ENCODE peak calls at places on chromosomes 1 and 21, in four cellular contexts. U is K562, O is HCT116, M is HepG2. A is an unnamed sample.

GRCh38 chr1:48936436-48936835 is 159.7 kb upstream of the BEND5 start:
- DNase-seq in U (no peak), M (no peak), O (no peak), A (no peak)

GRCh38 chr1:229841230-229841629 is 215.2 kb downstream of the URB2 start:
- DNase-seq in U (no peak), M (no peak), O (no peak), A (no peak)

GRCh38 chr1:236685917-236686814 is at the start of gene ACTN2:
- DNase-seq in U (peak), M (no peak), O (no peak), A (no peak)

GRCh38 chr1:54871275-54872040 is 15.5 kb downstream of the DHCR24 start:
- DNase-seq in O (no peak), M (no peak), U (no peak), A (no peak)

GRCh38 chr1:158020877-158021630 is 27.6 kb downstream of the KIRREL1 start:
- DNase-seq in O (no peak), M (no peak), U (no peak), A (no peak)

GRCh38 chr1:113394043-113394862 is 3.9 kb downstream of the MAGI3 start:
- DNase-seq in O (no peak), M (peak), U (no peak), A (no peak)

GRCh38 chr21:34845521-34846213 is 176.9 kb downstream of the CLIC6 start:
- DNase-seq in M (no peak), U (no peak), O (peak), A (peak)

GRCh38 chr1:215118081-215118480 is 35.5 kb downstream of the KCNK2 start:
- DNase-seq in U (no peak), M (no peak), O (no peak), A (no peak)

GRCh38 chr1:93437976-93438605 is 9.8 kb upstream of the FNBP1L start:
- DNase-seq in O (no peak), M (peak), U (peak), A (no peak)

GRCh38 chr21:29181799-29182470 is 51.5 kb downstream of the MAP3K7CL start:
- DNase-seq in O (peak), U (no peak), M (peak), A (no peak)

GRCh38 chr1:112935474-112936289 is 20.3 kb downstream of the SLC16A1 start:
- DNase-seq in M (no peak), U (peak), O (peak), A (no peak)

GRCh38 chr1:220249522-220249921 is 22.7 kb downstream of the RAB3GAP2 start:
- DNase-seq in U (no peak), O (no peak), M (no peak), A (no peak)

GRCh38 chr1:225250432-225250831 is 177.4 kb downstream of the LBR start:
- DNase-seq in M (no peak), U (no peak), O (no peak), A (no peak)

GRCh38 chr1:225259542-225259941 is 168.3 kb downstream of the LBR start:
- DNase-seq in O (no peak), M (peak), U (no peak), A (no peak)

GRCh38 chr1:225253784-225254183 is 174.1 kb downstream of the LBR start:
- DNase-seq in O (no peak), M (no peak), U (no peak), A (no peak)

GRCh38 chr1:225260319-225260718 is 167.5 kb downstream of the LBR start:
- DNase-seq in M (no peak), O (no peak), U (no peak), A (no peak)

DNA sequence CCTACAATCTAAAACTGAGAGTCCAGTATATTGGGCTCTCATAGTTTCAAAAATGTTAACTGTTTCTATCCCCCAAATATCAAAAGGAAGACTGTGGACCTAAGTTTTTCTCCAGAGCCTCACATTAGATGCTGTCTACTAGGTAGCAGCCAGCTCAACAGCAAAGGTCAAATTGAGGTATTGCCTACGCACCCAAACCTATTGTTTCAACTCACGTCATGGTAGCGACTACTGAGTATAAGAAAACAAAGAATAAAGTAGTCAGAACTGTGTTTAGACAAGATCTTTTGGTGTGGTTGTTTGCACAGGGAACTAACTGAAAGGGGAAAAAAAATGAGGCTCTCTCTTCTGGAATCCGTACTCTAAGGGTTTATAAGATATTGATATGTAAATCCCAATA is 173.2 kb downstream of the LBR start:
- DNase-seq in U (no peak), O (no peak), M (no peak), A (no peak)
- TF ChIP-seq TCF7L2 in U (no peak), O (no peak), M (no peak), A (no peak)

GRCh38 chr1:205969229-205969628 is 26.0 kb upstream of the SLC26A9 start:
- DNase-seq in O (no peak), U (no peak), M (no peak), A (no peak)
- TF ChIP-seq TCF7L2 in O (no peak), U (no peak), M (no peak), A (no peak)

DNA sequence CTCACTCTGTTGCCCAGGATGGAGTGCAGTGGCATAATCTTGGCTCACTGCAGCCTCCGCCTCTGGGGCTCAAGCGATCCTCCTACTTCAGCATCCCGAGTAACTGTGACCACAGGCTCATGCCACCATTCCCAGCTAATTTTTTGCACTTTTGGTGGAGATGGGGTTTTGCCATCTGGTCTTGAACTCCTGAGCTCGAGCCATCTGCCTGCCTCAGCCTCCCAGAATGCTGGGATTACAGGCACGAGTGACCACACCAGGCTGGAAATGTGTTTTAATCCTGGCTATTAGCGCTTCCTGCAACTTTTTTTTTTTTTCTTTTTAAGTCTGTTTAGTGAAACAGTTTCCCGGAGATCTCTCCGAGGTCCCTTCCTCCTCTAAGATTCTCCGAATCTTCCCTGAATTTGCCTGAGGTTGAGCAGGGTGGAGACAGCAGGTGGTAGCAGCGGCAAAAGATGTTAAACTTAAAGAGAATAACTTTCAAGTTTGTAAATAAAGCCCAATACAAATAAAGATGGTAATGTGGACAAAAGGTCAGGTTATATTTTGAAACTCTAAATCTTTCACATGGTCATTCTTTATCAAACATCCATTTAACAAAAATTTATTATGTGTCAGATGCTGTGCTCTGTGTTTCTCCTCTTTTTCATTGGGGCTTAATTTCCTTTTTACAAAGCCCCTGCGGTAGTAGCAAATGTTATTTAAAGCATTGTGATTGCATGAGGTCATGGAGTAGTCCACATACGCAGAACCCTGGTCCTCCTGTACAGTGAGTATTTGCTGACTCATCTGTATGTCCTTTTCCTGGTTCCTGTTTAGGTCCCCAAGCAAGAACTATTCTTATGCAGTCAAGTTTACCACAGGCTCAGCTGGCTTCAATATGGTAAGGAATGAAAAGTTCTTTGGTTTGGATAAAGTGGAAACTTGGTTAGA is 119.1 kb downstream of the ITSN1 start:
- DNase-seq in M (peak), U (peak), O (peak), A (peak)
- TF ChIP-seq TCF7L2 in M (no peak), U (no peak), O (no peak), A (no peak)

GRCh38 chr1:26358411-26359384 is 4.8 kb upstream of the CRYBG2 start:
- DNase-seq in O (peak), M (peak), U (no peak), A (no peak)
- TF ChIP-seq TCF7L2 in O (no peak), M (no peak), U (no peak), A (no peak)

GRCh38 chr1:1463312-1463711 is 8.3 kb upstream of the ATAD3B start:
- DNase-seq in O (no peak), M (no peak), U (no peak), A (no peak)

GRCh38 chr1:1460540-1461130 is 10.9 kb upstream of the ATAD3B start:
- DNase-seq in O (no peak), U (no peak), M (no peak), A (no peak)

GRCh38 chr1:1461721-1462317 is 9.7 kb upstream of the ATAD3B start:
- DNase-seq in M (no peak), U (no peak), O (no peak), A (no peak)

GRCh38 chr1:1462318-1462966 is 9.1 kb upstream of the ATAD3B start:
- DNase-seq in U (peak), M (peak), O (no peak), A (no peak)
- TF ChIP-seq TCF7L2 in U (no peak), M (no peak), O (no peak), A (no peak)

DNA sequence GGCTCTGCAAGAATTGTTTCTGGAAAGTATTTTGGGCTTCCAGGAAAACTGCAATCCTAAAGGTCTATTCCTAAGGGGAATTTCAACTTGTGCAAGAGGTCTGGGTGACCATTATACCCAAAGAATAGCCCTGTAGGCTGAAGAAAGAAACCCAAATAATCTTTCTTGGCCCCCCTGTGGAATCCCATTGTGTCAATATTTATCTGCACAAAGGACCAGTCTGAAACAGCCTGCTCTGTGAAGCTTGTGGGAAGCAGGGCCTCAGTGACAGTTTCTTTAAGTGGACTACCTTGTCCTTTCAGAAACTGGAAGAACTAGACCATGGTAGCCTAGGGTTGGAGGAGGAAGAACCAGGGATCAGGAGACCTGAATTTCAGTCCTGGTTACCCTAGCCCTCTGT is 58.4 kb upstream of the HSD17B7 start:
- DNase-seq in U (no peak), O (no peak), M (peak), A (no peak)
- TF ChIP-seq TCF7L2 in U (no peak), O (no peak), M (no peak), A (no peak)

GRCh38 chr1:204705493-204705811 is 19.9 kb upstream of the LRRN2 start:
- DNase-seq in M (no peak), U (no peak), O (no peak), A (no peak)

GRCh38 chr1:204706838-204707509 is 21.4 kb upstream of the LRRN2 start:
- DNase-seq in M (no peak), O (no peak), U (no peak), A (no peak)

GRCh38 chr1:204704794-204705492 is 19.4 kb upstream of the LRRN2 start:
- DNase-seq in O (no peak), U (peak), M (no peak), A (no peak)

GRCh38 chr1:204703826-204704612 is 18.5 kb upstream of the LRRN2 start:
- DNase-seq in U (no peak), O (no peak), M (no peak), A (no peak)

GRCh38 chr1:204705888-204706837 is 20.6 kb upstream of the LRRN2 start:
- DNase-seq in O (no peak), M (no peak), U (peak), A (no peak)
- TF ChIP-seq TCF7L2 in O (no peak), M (no peak), U (no peak), A (no peak)

GRCh38 chr1:198679535-198680173 is 40.8 kb downstream of the PTPRC start:
- DNase-seq in M (no peak), U (no peak), O (no peak), A (no peak)

GRCh38 chr1:198678901-198679329 is 40.1 kb downstream of the PTPRC start:
- DNase-seq in U (no peak), O (no peak), M (no peak), A (no peak)

GRCh38 chr1:198676253-198676652 is 37.4 kb downstream of the PTPRC start:
- DNase-seq in O (no peak), U (peak), M (no peak), A (no peak)

GRCh38 chr1:198678301-198678836 is 39.5 kb downstream of the PTPRC start:
- DNase-seq in O (no peak), M (no peak), U (no peak), A (no peak)

DNA sequence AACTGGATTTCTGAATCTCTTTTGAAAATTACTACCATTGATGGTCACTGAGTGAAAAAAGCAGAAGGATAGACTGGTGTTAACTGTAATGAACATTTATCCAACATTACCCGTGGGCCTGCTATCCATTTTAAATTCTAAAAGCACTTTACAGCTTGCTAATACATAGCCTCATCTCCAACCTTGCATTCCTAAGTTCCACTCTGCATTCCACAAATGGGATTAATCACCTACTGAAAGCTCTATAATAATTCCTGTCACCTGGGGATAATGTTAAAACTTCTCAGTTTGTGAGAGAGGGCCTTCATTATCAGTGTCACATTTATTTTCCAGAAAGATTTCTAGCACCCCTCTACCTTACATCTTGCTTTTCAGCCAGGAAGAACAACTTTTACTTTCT is 38.2 kb downstream of the PTPRC start:
- DNase-seq in U (no peak), M (no peak), O (no peak), A (no peak)
- TF ChIP-seq TCF7L2 in U (no peak), M (no peak), O (no peak), A (no peak)

DNA sequence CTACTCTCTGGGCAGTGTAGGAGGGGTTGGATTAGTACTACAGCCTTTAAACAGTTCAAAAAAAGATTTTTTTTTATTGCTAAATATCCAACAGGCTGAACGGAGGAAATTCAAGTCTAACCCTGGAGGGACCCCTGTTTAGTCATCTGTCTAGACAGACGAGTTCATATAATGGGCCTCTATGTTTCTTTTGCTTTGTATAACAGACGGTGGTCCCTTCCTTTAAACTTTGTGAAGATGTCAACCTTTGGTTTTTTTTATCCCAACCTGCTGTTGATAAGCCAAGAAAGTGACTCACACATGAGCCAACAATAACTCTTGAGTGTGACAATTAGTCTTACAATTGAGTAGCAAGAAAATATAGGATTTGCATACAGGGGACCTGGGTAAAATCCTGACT is 29.8 kb downstream of the TGFB2 start:
- DNase-seq in U (no peak), M (no peak), O (no peak), A (no peak)
- TF ChIP-seq TCF7L2 in U (no peak), M (no peak), O (no peak), A (no peak)

GRCh38 chr1:52424757-52425265 is 20.4 kb downstream of the PRPF38A start:
- DNase-seq in U (no peak), O (no peak), M (no peak), A (no peak)

GRCh38 chr1:52426391-52426790 is 22.0 kb downstream of the PRPF38A start:
- DNase-seq in M (no peak), U (no peak), O (no peak), A (no peak)

GRCh38 chr1:52423771-52424170 is 19.4 kb downstream of the PRPF38A start:
- DNase-seq in U (peak), O (no peak), M (no peak), A (no peak)

GRCh38 chr1:52423055-52423454 is 18.7 kb downstream of the PRPF38A start:
- DNase-seq in M (no peak), U (no peak), O (no peak), A (no peak)

DNA sequence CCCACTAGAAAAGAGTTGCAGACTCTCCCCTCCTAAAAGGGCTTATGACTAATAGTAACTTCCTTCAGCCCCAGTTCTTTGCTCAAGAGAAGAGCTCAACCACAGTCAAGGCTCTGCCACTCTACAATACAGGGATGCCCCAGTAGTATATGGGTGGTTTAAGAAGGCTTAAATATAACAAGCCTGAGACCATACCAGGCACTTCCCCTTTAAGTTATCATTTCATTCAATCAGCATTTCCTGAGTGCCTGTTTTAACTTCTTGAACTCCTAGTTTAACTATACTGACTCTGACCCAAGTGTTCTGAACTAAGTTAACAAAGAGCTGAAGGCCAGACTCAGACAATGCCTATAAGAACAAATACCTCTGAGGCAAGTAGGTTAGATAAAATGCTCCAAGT is 19.8 kb downstream of the PRPF38A start:
- DNase-seq in O (no peak), M (no peak), U (peak), A (no peak)
- TF ChIP-seq TCF7L2 in O (no peak), M (no peak), U (no peak), A (no peak)